ENCODE peak calls at places on chromosomes 1 and 21, in seven cellular contexts. B is aorta; Y is colonic mucosa; S is CD8-positive, alpha-beta T cell; C is RWPE2; T is cardiac muscle cell; R is breast epithelium. X is an unnamed sample.

GRCh38 chr1:32336963-32337675 is 1.1 kb upstream of the MARCKSL1 start:
- DNase-seq in B (peak), Y (no peak), S (no peak), C (no peak), T (no peak), R (no peak), X (no peak)

GRCh38 chr21:33265664-33266049 is 510 bp upstream of the IL10RB start:
- DNase-seq in B (peak), Y (peak), S (no peak), C (no peak), T (no peak), R (no peak), X (peak)

GRCh38 chr1:220894025-220894923 is 15.0 kb downstream of the HLX start:
- DNase-seq in B (no peak), Y (no peak), S (no peak), C (no peak), T (peak), R (no peak), X (no peak)

GRCh38 chr1:111190931-111191451 is 9.5 kb downstream of the DENND2D start:
- DNase-seq in B (no peak), Y (no peak), S (no peak), C (no peak), T (no peak), R (no peak), X (no peak)

GRCh38 chr1:148290881-148291280 is 138.8 kb upstream of the NBPF11 start:
- DNase-seq in B (no peak), Y (no peak), S (no peak), C (no peak), T (no peak), R (no peak), X (no peak)

GRCh38 chr1:226611301-226611700 is 62.7 kb downstream of the STUM start:
- DNase-seq in B (no peak), Y (no peak), S (no peak), C (no peak), T (no peak), R (no peak), X (no peak)

GRCh38 chr1:221907531-221907930 is 165.6 kb upstream of the DUSP10 start:
- DNase-seq in B (no peak), Y (no peak), S (no peak), C (no peak), T (no peak), R (no peak), X (no peak)

GRCh38 chr1:236020359-236021000 is 44.4 kb downstream of the NID1 start:
- DNase-seq in B (no peak), Y (no peak), S (no peak), C (no peak), T (no peak), R (no peak), X (no peak)

GRCh38 chr1:99580451-99580850 is 65.5 kb upstream of the PALMD start:
- DNase-seq in B (peak), Y (no peak), S (no peak), C (peak), T (no peak), R (no peak), X (no peak)

GRCh38 chr1:30870035-30870434 is 38.5 kb downstream of the SDC3 start:
- DNase-seq in B (no peak), Y (no peak), S (no peak), C (no peak), T (no peak), R (no peak), X (no peak)

GRCh38 chr1:67814121-67814772 is 19.0 kb downstream of the GNG12 start:
- DNase-seq in B (no peak), Y (no peak), S (no peak), C (no peak), T (no peak), R (no peak), X (no peak)

GRCh38 chr1:43065191-43065590 is 106.5 kb upstream of the SLC2A1 start:
- DNase-seq in B (no peak), Y (no peak), S (no peak), C (no peak), T (no peak), R (no peak), X (no peak)

GRCh38 chr1:55695553-55695952 is 480.4 kb upstream of the USP24 start:
- DNase-seq in B (no peak), Y (no peak), S (no peak), C (no peak), T (peak), R (no peak), X (no peak)
- H3K27ac ChIP-seq in B (peak), Y (no peak), S (no peak), C (peak), T (no peak), R (peak), X (no peak)

GRCh38 chr1:24764439-24764838 is 19.2 kb downstream of the CLIC4 start:
- DNase-seq in B (no peak), Y (no peak), S (no peak), C (no peak), T (no peak), R (no peak), X (no peak)

GRCh38 chr1:24763671-24764070 is 18.4 kb downstream of the CLIC4 start:
- DNase-seq in B (no peak), Y (no peak), S (no peak), C (no peak), T (no peak), R (no peak), X (no peak)

GRCh38 chr1:24767351-24767750 is 22.1 kb downstream of the CLIC4 start:
- DNase-seq in B (no peak), Y (no peak), S (no peak), C (no peak), T (no peak), R (no peak), X (no peak)

GRCh38 chr1:24764848-24765247 is 19.6 kb downstream of the CLIC4 start:
- DNase-seq in B (no peak), Y (no peak), S (no peak), C (no peak), T (no peak), R (no peak), X (no peak)

GRCh38 chr1:24765308-24765988 is 20.2 kb downstream of the CLIC4 start:
- DNase-seq in B (no peak), Y (no peak), S (no peak), C (no peak), T (no peak), R (no peak), X (no peak)
- H3K27ac ChIP-seq in B (no peak), Y (no peak), S (no peak), C (peak), T (peak), R (peak), X (no peak)

GRCh38 chr1:202216691-202217090 is 23.1 kb downstream of the LGR6 start:
- DNase-seq in B (no peak), Y (no peak), S (no peak), C (no peak), T (no peak), R (no peak), X (no peak)

GRCh38 chr1:202212787-202213186 is 19.2 kb downstream of the LGR6 start:
- DNase-seq in B (no peak), Y (no peak), S (no peak), C (no peak), T (no peak), R (no peak), X (no peak)

GRCh38 chr1:202213361-202214088 is 19.9 kb downstream of the LGR6 start:
- DNase-seq in B (no peak), Y (no peak), S (no peak), C (no peak), T (no peak), R (no peak), X (no peak)

GRCh38 chr1:202215472-202216130 is 22.0 kb downstream of the LGR6 start:
- DNase-seq in B (no peak), Y (no peak), S (no peak), C (no peak), T (no peak), R (no peak), X (no peak)

DNA sequence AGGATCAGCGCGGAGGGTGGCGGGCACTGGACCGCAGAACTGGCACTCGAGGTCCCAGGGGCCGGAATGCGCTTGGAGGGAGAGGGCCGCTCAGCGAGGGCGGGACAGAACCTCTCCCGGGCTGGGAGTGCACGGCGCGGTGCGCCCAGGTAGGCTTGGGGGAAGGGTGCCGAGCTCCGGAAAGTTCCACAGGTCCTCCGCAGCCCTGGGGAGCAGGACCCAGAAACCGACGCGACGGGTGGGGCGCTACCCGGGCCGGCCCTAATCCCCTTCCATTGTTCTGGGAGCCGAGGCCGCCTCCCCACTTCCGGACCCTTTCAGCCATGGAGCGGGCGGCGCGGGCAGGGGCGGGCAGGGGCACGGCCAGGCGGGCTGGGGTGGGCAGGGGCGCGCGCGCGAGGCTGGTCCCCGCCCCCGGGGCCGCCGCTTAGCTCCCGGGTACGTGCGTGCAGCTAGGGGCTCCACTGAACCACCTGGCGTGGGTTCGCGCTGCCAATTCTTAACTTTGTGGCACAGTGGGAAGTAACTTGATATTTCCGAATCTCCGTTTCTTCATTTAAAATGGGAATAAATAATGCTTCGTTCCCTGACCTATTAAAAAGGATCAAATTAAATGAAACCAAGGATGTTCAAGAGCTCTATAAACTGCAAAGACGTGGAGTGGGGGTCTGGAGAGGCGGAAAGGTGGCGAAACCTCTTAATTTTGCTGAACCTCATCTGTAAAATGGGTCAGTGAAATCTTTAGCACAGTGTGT is 20.7 kb downstream of the LGR6 start:
- DNase-seq in B (no peak), Y (no peak), S (no peak), C (no peak), T (peak), R (no peak), X (no peak)
- H3K27ac ChIP-seq in B (peak), Y (no peak), S (no peak), C (no peak), T (no peak), R (peak), X (no peak)

DNA sequence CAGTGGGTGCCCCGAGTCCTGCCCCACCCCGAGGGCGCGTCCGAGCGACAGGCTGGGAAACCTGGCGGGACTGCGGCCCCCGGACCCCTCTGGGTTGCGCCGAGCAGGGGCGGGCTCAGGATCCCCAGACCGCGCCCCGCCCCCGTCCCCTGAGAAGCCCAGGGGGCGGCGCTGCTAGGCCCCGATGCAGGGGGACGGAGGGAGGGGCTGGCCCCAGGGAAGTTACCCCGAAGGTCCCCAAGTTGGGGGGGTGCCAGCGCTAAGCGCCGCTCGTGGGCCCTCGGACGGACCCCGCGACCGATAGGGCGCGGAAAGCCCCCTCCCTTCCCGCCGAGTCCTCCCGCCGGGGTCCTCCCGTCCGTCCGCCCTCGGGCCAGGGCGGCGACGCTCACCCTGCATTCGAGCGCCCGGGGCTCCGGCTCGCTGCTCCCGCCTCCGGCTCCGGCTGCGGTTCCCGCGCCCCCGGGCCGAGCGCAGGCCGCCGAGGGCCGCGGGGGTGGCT is 414 bp downstream of the GPR153 start:
- DNase-seq in B (no peak), Y (no peak), S (no peak), C (no peak), T (peak), R (no peak), X (no peak)
- H3K27ac ChIP-seq in B (no peak), Y (no peak), S (no peak), C (peak), T (no peak), R (peak), X (no peak)

GRCh38 chr1:200415227-200415626 is 5.4 kb upstream of the ZNF281 start:
- DNase-seq in B (no peak), Y (no peak), S (no peak), C (no peak), T (no peak), R (no peak), X (no peak)
- H3K27ac ChIP-seq in B (no peak), Y (no peak), S (no peak), C (peak), T (peak), R (peak), X (no peak)

GRCh38 chr1:243414152-243414494 is 158.3 kb downstream of the SDCCAG8 start:
- DNase-seq in B (no peak), Y (no peak), S (no peak), C (no peak), T (no peak), R (no peak), X (no peak)

GRCh38 chr1:243411472-243411871 is 155.6 kb downstream of the SDCCAG8 start:
- DNase-seq in B (no peak), Y (no peak), S (no peak), C (no peak), T (no peak), R (no peak), X (no peak)

GRCh38 chr1:243413431-243414151 is 157.8 kb downstream of the SDCCAG8 start:
- DNase-seq in B (no peak), Y (no peak), S (no peak), C (no peak), T (no peak), R (no peak), X (no peak)

GRCh38 chr1:243416510-243416909 is 160.7 kb downstream of the SDCCAG8 start:
- DNase-seq in B (no peak), Y (no peak), S (no peak), C (no peak), T (no peak), R (no peak), X (no peak)

GRCh38 chr1:243415663-243416365 is 160.0 kb downstream of the SDCCAG8 start:
- DNase-seq in B (no peak), Y (no peak), S (no peak), C (no peak), T (no peak), R (no peak), X (no peak)
- H3K27ac ChIP-seq in B (no peak), Y (no peak), S (no peak), C (no peak), T (no peak), R (no peak), X (peak)

DNA sequence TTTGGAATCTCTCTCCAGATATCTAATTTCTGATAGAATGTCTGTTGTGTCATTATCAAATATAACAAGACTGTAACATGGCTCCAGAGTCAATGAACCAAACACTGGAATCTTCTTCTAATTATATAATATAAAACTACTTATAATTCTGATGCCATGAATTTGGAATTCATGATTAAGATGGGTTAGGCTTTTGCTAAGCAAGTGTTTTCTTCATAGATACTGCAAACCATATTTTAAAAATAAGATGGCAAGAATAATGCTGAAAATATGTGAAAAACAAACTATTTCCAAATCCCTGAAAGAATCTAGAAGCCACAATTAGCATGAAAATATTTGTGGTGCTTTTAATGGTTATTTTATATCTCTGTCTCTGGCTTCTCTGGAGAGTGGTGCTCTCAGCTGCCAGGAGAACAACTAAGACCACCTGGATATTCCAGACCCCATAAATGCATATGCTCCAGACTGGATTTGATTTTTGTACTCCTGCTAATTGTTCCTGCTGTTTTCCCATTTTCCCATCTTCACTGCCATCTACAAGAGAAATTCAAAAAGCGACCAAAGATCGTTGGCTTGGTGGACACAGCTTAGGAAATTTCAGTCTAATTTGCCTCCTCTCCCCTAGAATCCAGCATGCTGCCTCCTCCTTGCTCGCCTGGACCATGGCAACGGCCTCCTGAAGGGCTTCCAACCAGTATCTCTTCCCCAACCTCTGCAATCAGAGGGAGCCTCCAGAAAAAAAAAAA is 418.9 kb downstream of the SETD4 start:
- DNase-seq in B (no peak), Y (no peak), S (no peak), C (no peak), T (no peak), R (no peak), X (no peak)
- H3K27ac ChIP-seq in B (no peak), Y (no peak), S (no peak), C (peak), T (no peak), R (peak), X (no peak)

GRCh38 chr1:156122519-156123355 is 8.2 kb downstream of the LMNA start:
- DNase-seq in B (peak), Y (peak), S (no peak), C (no peak), T (peak), R (peak), X (no peak)

GRCh38 chr1:156126043-156126700 is 11.7 kb downstream of the LMNA start:
- DNase-seq in B (peak), Y (peak), S (no peak), C (peak), T (peak), R (peak), X (peak)

GRCh38 chr1:156123356-156124196 is 9.1 kb downstream of the LMNA start:
- DNase-seq in B (peak), Y (peak), S (no peak), C (peak), T (peak), R (peak), X (peak)

GRCh38 chr1:156126701-156127534 is 12.4 kb downstream of the LMNA start:
- DNase-seq in B (peak), Y (no peak), S (peak), C (no peak), T (no peak), R (no peak), X (no peak)

DNA sequence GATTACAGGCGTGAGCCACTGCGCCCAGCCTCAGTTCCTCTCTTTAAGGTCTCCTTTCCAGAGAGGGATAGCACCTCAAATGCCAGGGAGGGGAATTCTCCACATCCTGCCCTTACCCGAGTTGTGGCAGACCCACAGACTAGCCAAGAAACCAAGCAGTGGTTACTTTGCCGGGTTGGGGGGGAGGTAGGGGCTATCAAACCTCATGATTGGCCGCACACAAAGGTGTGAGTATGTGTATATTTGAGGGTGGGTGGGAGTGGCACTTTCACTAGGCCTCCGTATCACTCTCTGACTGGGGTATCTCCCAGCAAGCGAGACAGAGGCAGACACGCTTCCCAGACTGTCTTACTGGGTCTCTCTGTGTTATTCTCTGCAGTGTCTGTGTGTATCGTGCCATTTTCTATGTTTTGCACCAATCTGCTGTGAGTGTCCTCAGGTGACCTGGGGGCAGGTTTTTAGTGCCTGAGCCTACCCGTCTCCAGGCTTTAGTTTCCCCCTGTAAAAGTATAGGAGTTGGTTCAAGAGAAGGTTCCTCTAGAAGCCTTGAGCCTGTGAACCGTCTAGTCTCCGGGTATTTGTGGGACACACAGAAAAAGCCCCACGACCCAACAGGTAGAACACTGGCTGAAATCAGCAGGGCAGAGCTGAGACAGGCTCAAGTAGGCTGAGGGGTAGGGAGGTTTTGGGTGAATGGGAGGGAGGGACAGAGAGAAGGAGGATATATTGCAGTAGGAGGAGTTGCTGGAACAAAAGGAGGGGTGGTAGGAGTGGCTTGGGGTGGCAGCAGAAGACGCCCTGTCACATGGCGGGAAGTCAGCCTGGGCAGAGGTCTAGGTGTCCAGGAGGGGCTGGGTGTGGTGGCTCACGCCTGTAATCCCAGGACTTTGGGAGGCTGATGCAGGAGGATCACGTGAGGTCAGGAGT is 10.3 kb downstream of the LMNA start:
- DNase-seq in B (peak), Y (peak), S (no peak), C (no peak), T (no peak), R (no peak), X (no peak)
- H3K27ac ChIP-seq in B (peak), Y (peak), S (peak), C (peak), T (peak), R (peak), X (peak)